ENCODE peak calls at places on chromosomes 13 and 19, in four cellular contexts. One of them, this sample, is unnamed.
A peak's percentile ranks its signal among the peaks of the same experiment; 100 is the strongest.

GRCh38 chr13:114027046-114027760 is 53.3 kb upstream of the C13orf46 start:
- DNase-seq in neuronal stem cell: no peak
- DNase-seq in mesendoderm: no peak
- DNase-seq in H9: no peak
- DNase-seq in this sample: no peak

GRCh38 chr13:63184693-63185092 is 1769.0 kb upstream of the PCDH20 start:
- DNase-seq in neuronal stem cell: peak; percentile 47
- DNase-seq in mesendoderm: peak; percentile 97
- DNase-seq in H9: peak; percentile 88
- DNase-seq in this sample: peak; percentile 42

GRCh38 chr13:44259045-44260042 is 114.3 kb upstream of the SERP2 start:
- DNase-seq in neuronal stem cell: no peak
- DNase-seq in mesendoderm: no peak
- DNase-seq in H9: no peak
- DNase-seq in this sample: peak; percentile 91

GRCh38 chr13:97245011-97245410 is 22.9 kb downstream of the MBNL2 start:
- DNase-seq in neuronal stem cell: no peak
- DNase-seq in mesendoderm: no peak
- DNase-seq in H9: no peak
- DNase-seq in this sample: no peak

GRCh38 chr19:39264306-39265290 is 3.6 kb upstream of the IFNL2 start:
- DNase-seq in neuronal stem cell: peak; percentile 27
- DNase-seq in mesendoderm: peak; percentile 54
- DNase-seq in H9: peak; percentile 67
- DNase-seq in this sample: no peak

GRCh38 chr13:110109140-110109783 is 197.7 kb downstream of the COL4A1 start:
- DNase-seq in neuronal stem cell: no peak
- DNase-seq in mesendoderm: peak; percentile 58
- DNase-seq in H9: no peak
- DNase-seq in this sample: no peak

GRCh38 chr19:55212447-55212846 is 3.1 kb upstream of the PTPRH start:
- DNase-seq in neuronal stem cell: no peak
- DNase-seq in mesendoderm: peak; percentile 19
- DNase-seq in H9: no peak
- DNase-seq in this sample: no peak

GRCh38 chr13:65307056-65307455 is 1923.1 kb downstream of the PCDH9 start:
- DNase-seq in neuronal stem cell: no peak
- DNase-seq in mesendoderm: no peak
- DNase-seq in H9: no peak
- DNase-seq in this sample: no peak

GRCh38 chr13:30039506-30039905 is 189.1 kb upstream of the UBL3 start:
- DNase-seq in neuronal stem cell: no peak
- DNase-seq in mesendoderm: no peak
- DNase-seq in H9: no peak
- DNase-seq in this sample: no peak

GRCh38 chr13:38283346-38283745 is 66.3 kb upstream of the UFM1 start:
- DNase-seq in neuronal stem cell: no peak
- DNase-seq in mesendoderm: peak; percentile 22
- DNase-seq in H9: no peak
- DNase-seq in this sample: peak; percentile 3

DNA sequence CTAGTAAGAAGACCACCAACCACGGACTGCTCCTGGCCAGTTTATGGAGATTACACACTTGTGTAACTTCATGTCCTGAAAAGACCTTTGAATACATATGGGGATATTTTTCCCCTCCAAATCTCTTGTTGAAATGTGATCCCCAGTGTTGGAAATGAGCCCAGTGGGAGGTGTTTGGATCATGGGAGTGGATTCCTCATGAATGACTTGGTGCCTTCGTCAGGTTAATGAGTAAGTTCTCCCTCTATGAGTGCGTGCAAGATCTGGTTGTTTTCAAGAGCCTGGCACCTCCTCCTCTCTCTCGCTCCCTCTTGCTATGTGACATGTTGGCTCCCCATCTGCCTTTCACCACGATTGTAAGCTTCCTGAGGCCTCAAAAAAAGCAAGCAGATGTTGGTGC is 769.0 kb upstream of the SLITRK1 start:
- DNase-seq in neuronal stem cell: no peak
- DNase-seq in mesendoderm: peak; percentile 5
- DNase-seq in H9: no peak
- DNase-seq in this sample: peak; percentile 88
- H2BK120ac ChIP-seq in neuronal stem cell: no peak overlapping the region
- H2BK120ac ChIP-seq in mesendoderm: no peak overlapping the region
- H2BK120ac ChIP-seq in H9: no peak overlapping the region
- H2BK120ac ChIP-seq in this sample: no peak overlapping the region

DNA sequence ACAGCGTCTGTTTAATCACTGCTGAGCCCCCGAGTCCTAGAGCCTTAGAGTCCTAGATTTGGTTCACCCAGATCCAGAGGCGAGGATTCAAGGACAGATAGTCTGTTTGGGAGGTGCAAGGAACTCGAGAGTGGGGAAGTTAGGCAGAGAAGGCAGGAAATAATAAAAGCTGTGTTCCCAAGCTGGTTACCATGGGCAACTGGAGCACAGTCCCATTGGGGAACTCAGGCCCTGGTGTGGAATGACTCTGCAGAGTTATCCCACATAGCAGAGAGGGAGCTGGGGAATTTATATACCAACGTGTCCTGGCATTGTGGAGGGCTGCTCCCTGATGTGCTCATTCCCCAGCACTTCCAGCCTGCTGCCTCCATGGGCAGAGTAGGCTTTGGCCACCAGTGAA is 9.7 kb downstream of the IGSF23 start:
- DNase-seq in neuronal stem cell: no peak
- DNase-seq in mesendoderm: peak; percentile 42
- DNase-seq in H9: no peak
- DNase-seq in this sample: peak; percentile 80
- H2BK120ac ChIP-seq in neuronal stem cell: no peak overlapping the region
- H2BK120ac ChIP-seq in mesendoderm: no peak overlapping the region
- H2BK120ac ChIP-seq in H9: no peak overlapping the region
- H2BK120ac ChIP-seq in this sample: no peak overlapping the region

GRCh38 chr13:112711528-112712265 is 21.9 kb downstream of the ATP11A start:
- DNase-seq in neuronal stem cell: peak; percentile 91
- DNase-seq in mesendoderm: peak; percentile 100
- DNase-seq in H9: peak; percentile 93
- DNase-seq in this sample: peak; percentile 98
- H2BK120ac ChIP-seq in neuronal stem cell: peak overlapping the region; percentile 22
- H2BK120ac ChIP-seq in mesendoderm: no peak overlapping the region
- H2BK120ac ChIP-seq in H9: no peak overlapping the region
- H2BK120ac ChIP-seq in this sample: peak overlapping the region; percentile 56

GRCh38 chr13:90500569-90500968 is 846.9 kb upstream of the MIR17HG start:
- DNase-seq in neuronal stem cell: no peak
- DNase-seq in mesendoderm: peak; percentile 15
- DNase-seq in H9: no peak
- DNase-seq in this sample: no peak
- H2BK120ac ChIP-seq in neuronal stem cell: no peak overlapping the region
- H2BK120ac ChIP-seq in mesendoderm: no peak overlapping the region
- H2BK120ac ChIP-seq in H9: no peak overlapping the region
- H2BK120ac ChIP-seq in this sample: no peak overlapping the region

GRCh38 chr19:3458595-3459284 is 21.6 kb downstream of the SMIM24 start:
- DNase-seq in neuronal stem cell: no peak
- DNase-seq in mesendoderm: peak; percentile 82
- DNase-seq in H9: peak; percentile 71
- DNase-seq in this sample: peak; percentile 84

GRCh38 chr19:3459965-3460582 is 20.3 kb downstream of the SMIM24 start:
- DNase-seq in neuronal stem cell: no peak
- DNase-seq in mesendoderm: no peak
- DNase-seq in H9: no peak
- DNase-seq in this sample: no peak

GRCh38 chr19:3458229-3458555 is 22.1 kb downstream of the SMIM24 start:
- DNase-seq in neuronal stem cell: no peak
- DNase-seq in mesendoderm: peak; percentile 63
- DNase-seq in H9: no peak
- DNase-seq in this sample: peak; percentile 88

GRCh38 chr19:3457531-3458228 is 22.6 kb downstream of the SMIM24 start:
- DNase-seq in neuronal stem cell: no peak
- DNase-seq in mesendoderm: peak; percentile 80
- DNase-seq in H9: no peak
- DNase-seq in this sample: peak; percentile 69

DNA sequence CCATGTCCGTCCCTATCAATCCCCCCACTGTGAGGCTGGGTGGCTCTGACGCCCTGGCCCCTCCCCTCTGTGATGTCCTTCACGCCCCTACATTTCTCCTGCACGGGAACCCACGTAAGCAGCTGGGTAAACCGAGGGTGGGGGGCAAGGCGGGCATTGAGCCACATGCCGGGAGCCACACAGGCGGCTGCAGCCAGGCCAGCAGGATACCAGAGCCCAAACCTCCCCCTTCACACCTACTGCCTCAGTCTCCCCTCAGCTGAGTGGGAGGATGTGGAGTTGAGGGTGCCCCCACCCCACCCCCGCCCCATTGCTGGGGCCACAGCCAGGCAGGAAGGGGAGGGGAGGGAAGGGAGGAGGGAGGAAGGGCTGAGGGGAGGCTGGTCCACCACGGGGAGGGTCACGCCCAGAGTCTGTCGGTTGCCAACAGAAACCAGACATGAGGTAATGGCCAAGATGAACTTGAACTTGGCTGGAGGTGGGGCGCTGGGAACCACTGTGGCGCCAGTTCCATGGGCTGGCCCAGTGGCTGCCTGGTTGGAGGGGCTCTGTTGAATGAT is 20.9 kb downstream of the SMIM24 start:
- DNase-seq in neuronal stem cell: no peak
- DNase-seq in mesendoderm: peak; percentile 95
- DNase-seq in H9: peak; percentile 78
- DNase-seq in this sample: peak; percentile 98
- H2BK120ac ChIP-seq in neuronal stem cell: peak overlapping the region; percentile 91
- H2BK120ac ChIP-seq in mesendoderm: peak overlapping the region; percentile 9
- H2BK120ac ChIP-seq in H9: no peak overlapping the region
- H2BK120ac ChIP-seq in this sample: peak overlapping the region; percentile 94

GRCh38 chr19:46786236-46787039 is 2.0 kb downstream of the SLC1A5 start:
- DNase-seq in neuronal stem cell: peak; percentile 33
- DNase-seq in mesendoderm: peak; percentile 89
- DNase-seq in H9: no peak
- DNase-seq in this sample: peak; percentile 95
- H2BK120ac ChIP-seq in neuronal stem cell: no peak overlapping the region
- H2BK120ac ChIP-seq in mesendoderm: peak overlapping the region; percentile 30
- H2BK120ac ChIP-seq in H9: no peak overlapping the region
- H2BK120ac ChIP-seq in this sample: peak overlapping the region; percentile 69

This sample was measured in mesenchymal stem cell.